ENCODE peak calls at places on chromosomes 2 and 18, in six cellular contexts. F, B, H, S, Y and Z are unnamed samples. For H3K36me3, the result is how much of the 10 kb centered on the place peaks cover.

GRCh38 chr18:2108581-2108980 is 462.7 kb downstream of the METTL4 start:
- DNase-seq in Y (peak), B (no peak), H (no peak), S (no peak), F (no peak), Z (peak)

GRCh38 chr2:223599646-223600009 is 2.5 kb downstream of the SCG2 start:
- DNase-seq in H (no peak), B (no peak), F (no peak), Y (no peak), S (no peak), Z (no peak)

GRCh38 chr2:240512666-240513535 is 44.9 kb downstream of the ANKMY1 start:
- DNase-seq in S (no peak), H (peak), F (peak), Y (no peak), B (peak), Z (no peak)

GRCh38 chr2:47631840-47632398 is 151.0 kb upstream of the MSH6 start:
- DNase-seq in H (peak), F (peak), B (no peak), Y (peak), S (peak), Z (no peak)

GRCh38 chr2:106299696-106300095 is 105.6 kb upstream of the UXS1 start:
- DNase-seq in B (no peak), Y (no peak), S (no peak), H (no peak), F (no peak), Z (no peak)

GRCh38 chr2:137185378-137186078 is 420.2 kb downstream of the THSD7B start:
- DNase-seq in S (no peak), F (no peak), Y (no peak), B (no peak), H (no peak), Z (no peak)

GRCh38 chr18:48785091-48785614 is 165.6 kb downstream of the SMAD7 start:
- DNase-seq in S (no peak), Y (no peak), B (no peak), H (no peak), F (no peak), Z (no peak)

GRCh38 chr2:178855151-178855550 is 47.9 kb upstream of the TTN start:
- DNase-seq in H (no peak), B (no peak), S (no peak), Y (no peak), F (no peak), Z (no peak)

GRCh38 chr2:47896450-47896968 is 9.8 kb downstream of the FBXO11 start:
- DNase-seq in B (no peak), S (no peak), Y (no peak), H (no peak), F (no peak), Z (no peak)

GRCh38 chr2:169768262-169768995 is 30.2 kb upstream of the SSB start:
- DNase-seq in H (peak), B (peak), F (no peak), Y (no peak), S (peak), Z (no peak)

GRCh38 chr2:148209598-148209997 is 188.7 kb downstream of the MBD5 start:
- DNase-seq in F (no peak), Y (peak), H (no peak), B (no peak), S (no peak), Z (no peak)

GRCh38 chr2:129587426-129588064 is 391.9 kb upstream of the RAB6C start:
- DNase-seq in B (no peak), H (peak), Y (no peak), F (no peak), S (no peak), Z (no peak)

GRCh38 chr2:78644849-78645248 is 380.7 kb upstream of the REG3G start:
- DNase-seq in B (no peak), S (no peak), Y (no peak), H (no peak), F (no peak), Z (no peak)

GRCh38 chr2:217077841-217078407 is 218.1 kb upstream of the TNP1 start:
- DNase-seq in S (no peak), Y (no peak), H (no peak), B (no peak), F (no peak), Z (no peak)

GRCh38 chr2:173456960-173457359 is 102.3 kb downstream of the CDCA7 start:
- DNase-seq in H (peak), S (no peak), Y (no peak), B (no peak), F (no peak), Z (no peak)

GRCh38 chr2:44740678-44741077 is 200.8 kb upstream of the SIX3 start:
- DNase-seq in B (no peak), Y (no peak), S (no peak), F (peak), H (no peak), Z (no peak)

GRCh38 chr2:66431840-66432511 is 2.9 kb upstream of the MEIS1 start:
- DNase-seq in F (peak), S (no peak), B (no peak), H (peak), Y (no peak), Z (no peak)

GRCh38 chr18:48027401-48027931 is 97.0 kb upstream of the SMAD2 start:
- DNase-seq in F (peak), S (peak), Y (no peak), H (no peak), B (no peak), Z (no peak)

GRCh38 chr18:12422936-12423335 is 15.2 kb downstream of the PRELID3A start:
- DNase-seq in F (no peak), B (no peak), Y (no peak), S (no peak), H (peak), Z (no peak)

GRCh38 chr2:114922076-114922475 is 479.6 kb downstream of the DPP10 start:
- DNase-seq in Y (no peak), H (no peak), F (no peak), B (no peak), S (no peak), Z (no peak)

GRCh38 chr2:213067888-213068287 is 83.5 kb downstream of the IKZF2 start:
- DNase-seq in S (no peak), Y (no peak), F (no peak), H (no peak), B (no peak), Z (no peak)

DNA sequence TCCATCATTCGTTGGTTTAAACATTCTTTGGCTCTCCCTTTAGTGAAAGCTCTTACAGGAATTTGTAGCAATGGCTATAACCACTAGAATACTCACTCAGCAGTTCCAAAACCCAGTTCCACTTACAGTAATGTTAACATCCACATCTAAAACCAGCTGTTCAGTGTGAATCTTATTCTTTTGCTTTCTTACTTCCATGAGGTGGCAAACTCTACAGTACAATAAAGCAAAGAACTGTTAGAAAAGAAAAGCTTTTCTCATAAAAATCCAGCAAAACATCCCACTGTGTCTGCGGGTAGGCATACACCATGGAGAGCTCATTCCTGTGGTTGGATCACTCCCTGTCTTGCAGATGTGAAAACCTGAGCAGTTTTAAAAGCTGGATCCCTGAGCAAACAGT is 147.1 kb downstream of the ARHGAP28 start:
- DNase-seq in F (no peak), Y (peak), H (no peak), S (no peak), B (no peak), Z (peak)
- H3K36me3 ChIP-seq in F (under half), Y (under half), H (under half), S (under half), B (under half), Z (under half)

GRCh38 chr2:134401081-134401497 is 147.2 kb downstream of the MGAT5 start:
- DNase-seq in H (no peak), F (no peak), B (peak), S (peak), Y (no peak), Z (no peak)
- H3K36me3 ChIP-seq in H (under half), F (under half), B (under half), S (under half), Y (under half), Z (under half)

GRCh38 chr18:35122586-35123224 is 81.5 kb downstream of the MAPRE2 start:
- DNase-seq in S (peak), H (peak), B (no peak), Y (peak), F (peak), Z (no peak)
- H3K36me3 ChIP-seq in S (under half), H (under half), B (under half), Y (under half), F (under half), Z (under half)

GRCh38 chr2:208280933-208281332 is 14.9 kb downstream of the PIKFYVE start:
- DNase-seq in Y (peak), H (no peak), B (no peak), S (no peak), F (no peak), Z (peak)
- H3K36me3 ChIP-seq in Y (under half), H (under half), B (under half), S (under half), F (under half), Z (under half)

DNA sequence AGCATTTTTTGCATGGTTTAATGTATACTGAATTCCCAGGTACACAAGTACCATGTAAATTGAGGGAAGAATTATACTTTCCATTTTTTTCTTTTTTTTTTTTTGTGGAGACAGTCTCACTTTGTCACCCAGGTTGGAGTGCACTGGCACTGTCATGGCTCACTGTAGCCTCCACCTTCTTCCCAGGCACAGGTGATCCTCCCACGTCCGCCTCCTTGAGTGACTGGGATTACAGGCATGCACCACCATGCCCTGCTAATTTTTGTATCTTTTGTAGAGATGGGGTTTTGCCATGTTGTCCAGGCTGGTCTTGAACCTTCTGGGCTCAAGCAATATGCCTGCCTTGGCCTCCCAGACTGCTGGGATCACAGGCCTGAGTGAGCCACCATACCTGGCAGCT is 3.8 kb downstream of the HSPE1 start:
- DNase-seq in S (no peak), F (no peak), B (no peak), Y (no peak), H (no peak), Z (no peak)
- H3K36me3 ChIP-seq in S (under half), F (under half), B (under half), Y (under half), H (under half), Z (under half)